ENCODE peak calls at places on chromosome 16, in ten cellular contexts. One of them, this sample, is unnamed.

GRCh38 chr16:30004424-30004776 is 6.4 kb downstream of the DOC2A start:
- DNase-seq in kidney glomerular epithelial cell: no peak
- DNase-seq in CD8-positive, alpha-beta memory T cell: no peak
- DNase-seq in cardiac septum: no peak
- DNase-seq in aorta: no peak
- DNase-seq in activated CD4-positive, alpha-beta T cell treated with anti-CD3 and anti-CD28 coated beads for 24 hours: no peak
- DNase-seq in NCI-H69: peak; percentile 41
- DNase-seq in IMR-90: no peak
- DNase-seq in heart left ventricle: no peak
- DNase-seq in fibroblast of the aortic adventitia: no peak
- DNase-seq in this sample: no peak

GRCh38 chr16:67257486-67258159 is 8.8 kb downstream of the SLC9A5 start:
- DNase-seq in fibroblast of the aortic adventitia: no peak
- DNase-seq in aorta: no peak
- DNase-seq in CD8-positive, alpha-beta memory T cell: peak; percentile 21
- DNase-seq in activated CD4-positive, alpha-beta T cell treated with anti-CD3 and anti-CD28 coated beads for 24 hours: no peak
- DNase-seq in heart left ventricle: no peak
- DNase-seq in cardiac septum: no peak
- DNase-seq in NCI-H69: no peak
- DNase-seq in kidney glomerular epithelial cell: no peak
- DNase-seq in IMR-90: no peak
- DNase-seq in this sample: no peak

GRCh38 chr16:52470601-52471000 is 76.3 kb downstream of the TOX3 start:
- DNase-seq in IMR-90: no peak
- DNase-seq in kidney glomerular epithelial cell: no peak
- DNase-seq in activated CD4-positive, alpha-beta T cell treated with anti-CD3 and anti-CD28 coated beads for 24 hours: no peak
- DNase-seq in cardiac septum: no peak
- DNase-seq in aorta: no peak
- DNase-seq in NCI-H69: peak; percentile 90
- DNase-seq in heart left ventricle: no peak
- DNase-seq in CD8-positive, alpha-beta memory T cell: no peak
- DNase-seq in fibroblast of the aortic adventitia: no peak
- DNase-seq in this sample: no peak

GRCh38 chr16:30650369-30651123 is at the start of gene PRR14:
- DNase-seq in cardiac septum: peak; percentile 100
- DNase-seq in fibroblast of the aortic adventitia: peak; percentile 100
- DNase-seq in aorta: peak; percentile 100
- DNase-seq in heart left ventricle: peak; percentile 100
- DNase-seq in IMR-90: peak; percentile 99
- DNase-seq in NCI-H69: peak; percentile 100
- DNase-seq in activated CD4-positive, alpha-beta T cell treated with anti-CD3 and anti-CD28 coated beads for 24 hours: peak; percentile 97
- DNase-seq in kidney glomerular epithelial cell: peak; percentile 99
- DNase-seq in CD8-positive, alpha-beta memory T cell: peak; percentile 99
- DNase-seq in this sample: peak; percentile 100

GRCh38 chr16:51994597-51994996 is 552.3 kb downstream of the TOX3 start:
- DNase-seq in kidney glomerular epithelial cell: peak; percentile 54
- DNase-seq in IMR-90: no peak
- DNase-seq in NCI-H69: peak; percentile 92
- DNase-seq in aorta: no peak
- DNase-seq in cardiac septum: no peak
- DNase-seq in heart left ventricle: peak; percentile 12
- DNase-seq in fibroblast of the aortic adventitia: no peak
- DNase-seq in CD8-positive, alpha-beta memory T cell: no peak
- DNase-seq in activated CD4-positive, alpha-beta T cell treated with anti-CD3 and anti-CD28 coated beads for 24 hours: no peak
- DNase-seq in this sample: no peak

GRCh38 chr16:70714526-70715112 is 28.8 kb upstream of the MTSS2 start:
- DNase-seq in cardiac septum: no peak
- DNase-seq in kidney glomerular epithelial cell: no peak
- DNase-seq in IMR-90: no peak
- DNase-seq in NCI-H69: no peak
- DNase-seq in fibroblast of the aortic adventitia: no peak
- DNase-seq in aorta: no peak
- DNase-seq in CD8-positive, alpha-beta memory T cell: no peak
- DNase-seq in activated CD4-positive, alpha-beta T cell treated with anti-CD3 and anti-CD28 coated beads for 24 hours: no peak
- DNase-seq in heart left ventricle: no peak
- DNase-seq in this sample: no peak

GRCh38 chr16:28324235-28324886 is 32.0 kb downstream of the SBK1 start:
- DNase-seq in aorta: no peak
- DNase-seq in heart left ventricle: no peak
- DNase-seq in cardiac septum: no peak
- DNase-seq in activated CD4-positive, alpha-beta T cell treated with anti-CD3 and anti-CD28 coated beads for 24 hours: no peak
- DNase-seq in NCI-H69: peak; percentile 58
- DNase-seq in fibroblast of the aortic adventitia: no peak
- DNase-seq in kidney glomerular epithelial cell: no peak
- DNase-seq in IMR-90: no peak
- DNase-seq in CD8-positive, alpha-beta memory T cell: no peak
- DNase-seq in this sample: no peak

GRCh38 chr16:85117418-85117817 is 5.1 kb upstream of the CIBAR2 start:
- DNase-seq in aorta: no peak
- DNase-seq in fibroblast of the aortic adventitia: no peak
- DNase-seq in IMR-90: no peak
- DNase-seq in cardiac septum: no peak
- DNase-seq in kidney glomerular epithelial cell: no peak
- DNase-seq in heart left ventricle: no peak
- DNase-seq in CD8-positive, alpha-beta memory T cell: no peak
- DNase-seq in activated CD4-positive, alpha-beta T cell treated with anti-CD3 and anti-CD28 coated beads for 24 hours: no peak
- DNase-seq in NCI-H69: no peak
- DNase-seq in this sample: no peak

GRCh38 chr16:57531253-57531575 is 5.2 kb downstream of the CCDC102A start:
- DNase-seq in aorta: no peak
- DNase-seq in IMR-90: no peak
- DNase-seq in kidney glomerular epithelial cell: no peak
- DNase-seq in fibroblast of the aortic adventitia: no peak
- DNase-seq in heart left ventricle: no peak
- DNase-seq in CD8-positive, alpha-beta memory T cell: no peak
- DNase-seq in cardiac septum: peak; percentile 51
- DNase-seq in activated CD4-positive, alpha-beta T cell treated with anti-CD3 and anti-CD28 coated beads for 24 hours: no peak
- DNase-seq in NCI-H69: no peak
- DNase-seq in this sample: no peak

GRCh38 chr16:53695070-53695469 is 8.6 kb downstream of the RPGRIP1L start:
- DNase-seq in IMR-90: peak; percentile 93
- DNase-seq in cardiac septum: no peak
- DNase-seq in NCI-H69: no peak
- DNase-seq in kidney glomerular epithelial cell: peak; percentile 8
- DNase-seq in fibroblast of the aortic adventitia: peak; percentile 54
- DNase-seq in heart left ventricle: no peak
- DNase-seq in aorta: no peak
- DNase-seq in activated CD4-positive, alpha-beta T cell treated with anti-CD3 and anti-CD28 coated beads for 24 hours: no peak
- DNase-seq in CD8-positive, alpha-beta memory T cell: no peak
- DNase-seq in this sample: no peak

GRCh38 chr16:69595127-69596036 is 29.6 kb downstream of the NFAT5 start:
- DNase-seq in activated CD4-positive, alpha-beta T cell treated with anti-CD3 and anti-CD28 coated beads for 24 hours: no peak
- DNase-seq in fibroblast of the aortic adventitia: peak; percentile 68
- DNase-seq in kidney glomerular epithelial cell: no peak
- DNase-seq in IMR-90: peak; percentile 76
- DNase-seq in CD8-positive, alpha-beta memory T cell: no peak
- DNase-seq in NCI-H69: no peak
- DNase-seq in aorta: no peak
- DNase-seq in heart left ventricle: no peak
- DNase-seq in cardiac septum: no peak
- DNase-seq in this sample: peak; percentile 47

GRCh38 chr16:20611350-20611902 is 35.3 kb upstream of the ACSM2B start:
- DNase-seq in kidney glomerular epithelial cell: no peak
- DNase-seq in fibroblast of the aortic adventitia: no peak
- DNase-seq in IMR-90: no peak
- DNase-seq in NCI-H69: no peak
- DNase-seq in aorta: peak; percentile 76
- DNase-seq in CD8-positive, alpha-beta memory T cell: no peak
- DNase-seq in heart left ventricle: peak; percentile 31
- DNase-seq in cardiac septum: no peak
- DNase-seq in activated CD4-positive, alpha-beta T cell treated with anti-CD3 and anti-CD28 coated beads for 24 hours: no peak
- DNase-seq in this sample: no peak

GRCh38 chr16:10992797-10993196 is 48.4 kb downstream of the CLEC16A start:
- DNase-seq in kidney glomerular epithelial cell: peak; percentile 46
- DNase-seq in cardiac septum: no peak
- DNase-seq in activated CD4-positive, alpha-beta T cell treated with anti-CD3 and anti-CD28 coated beads for 24 hours: peak; percentile 37
- DNase-seq in CD8-positive, alpha-beta memory T cell: no peak
- DNase-seq in NCI-H69: no peak
- DNase-seq in heart left ventricle: no peak
- DNase-seq in IMR-90: peak; percentile 93
- DNase-seq in fibroblast of the aortic adventitia: peak; percentile 73
- DNase-seq in aorta: no peak
- DNase-seq in this sample: peak; percentile 21

GRCh38 chr16:24944206-24944605 is 71.0 kb downstream of the ARHGAP17 start:
- DNase-seq in fibroblast of the aortic adventitia: no peak
- DNase-seq in CD8-positive, alpha-beta memory T cell: no peak
- DNase-seq in heart left ventricle: no peak
- DNase-seq in NCI-H69: no peak
- DNase-seq in IMR-90: no peak
- DNase-seq in kidney glomerular epithelial cell: no peak
- DNase-seq in activated CD4-positive, alpha-beta T cell treated with anti-CD3 and anti-CD28 coated beads for 24 hours: no peak
- DNase-seq in cardiac septum: no peak
- DNase-seq in aorta: no peak
- DNase-seq in this sample: no peak

GRCh38 chr16:31331141-31331764 is 23.7 kb upstream of the ITGAX start:
- DNase-seq in aorta: no peak
- DNase-seq in IMR-90: no peak
- DNase-seq in fibroblast of the aortic adventitia: no peak
- DNase-seq in activated CD4-positive, alpha-beta T cell treated with anti-CD3 and anti-CD28 coated beads for 24 hours: no peak
- DNase-seq in cardiac septum: no peak
- DNase-seq in heart left ventricle: no peak
- DNase-seq in kidney glomerular epithelial cell: no peak
- DNase-seq in NCI-H69: no peak
- DNase-seq in CD8-positive, alpha-beta memory T cell: peak; percentile 65
- DNase-seq in this sample: no peak

GRCh38 chr16:70747703-70748631 is 53.0 kb downstream of the VAC14 start:
- DNase-seq in cardiac septum: no peak
- DNase-seq in NCI-H69: no peak
- DNase-seq in CD8-positive, alpha-beta memory T cell: no peak
- DNase-seq in aorta: no peak
- DNase-seq in IMR-90: peak; percentile 16
- DNase-seq in fibroblast of the aortic adventitia: no peak
- DNase-seq in kidney glomerular epithelial cell: peak; percentile 85
- DNase-seq in activated CD4-positive, alpha-beta T cell treated with anti-CD3 and anti-CD28 coated beads for 24 hours: no peak
- DNase-seq in heart left ventricle: no peak
- DNase-seq in this sample: no peak

GRCh38 chr16:89544113-89544512 is 16.4 kb upstream of the RPL13 start:
- DNase-seq in kidney glomerular epithelial cell: no peak
- DNase-seq in activated CD4-positive, alpha-beta T cell treated with anti-CD3 and anti-CD28 coated beads for 24 hours: no peak
- DNase-seq in NCI-H69: no peak
- DNase-seq in IMR-90: no peak
- DNase-seq in fibroblast of the aortic adventitia: no peak
- DNase-seq in cardiac septum: no peak
- DNase-seq in CD8-positive, alpha-beta memory T cell: no peak
- DNase-seq in heart left ventricle: no peak
- DNase-seq in aorta: no peak
- DNase-seq in this sample: no peak

GRCh38 chr16:81442220-81442908 is 2.2 kb upstream of the CMIP start:
- DNase-seq in CD8-positive, alpha-beta memory T cell: peak; percentile 63
- DNase-seq in activated CD4-positive, alpha-beta T cell treated with anti-CD3 and anti-CD28 coated beads for 24 hours: no peak
- DNase-seq in aorta: no peak
- DNase-seq in cardiac septum: no peak
- DNase-seq in kidney glomerular epithelial cell: no peak
- DNase-seq in fibroblast of the aortic adventitia: no peak
- DNase-seq in heart left ventricle: no peak
- DNase-seq in NCI-H69: no peak
- DNase-seq in IMR-90: no peak
- DNase-seq in this sample: no peak

GRCh38 chr16:30980434-30980833 is 4.6 kb upstream of the HSD3B7 start:
- DNase-seq in kidney glomerular epithelial cell: no peak
- DNase-seq in fibroblast of the aortic adventitia: no peak
- DNase-seq in aorta: no peak
- DNase-seq in CD8-positive, alpha-beta memory T cell: no peak
- DNase-seq in heart left ventricle: no peak
- DNase-seq in NCI-H69: no peak
- DNase-seq in activated CD4-positive, alpha-beta T cell treated with anti-CD3 and anti-CD28 coated beads for 24 hours: no peak
- DNase-seq in IMR-90: no peak
- DNase-seq in cardiac septum: no peak
- DNase-seq in this sample: no peak

GRCh38 chr16:66898207-66898606 is 17.9 kb downstream of the PDP2 start:
- DNase-seq in kidney glomerular epithelial cell: peak; percentile 66
- DNase-seq in heart left ventricle: peak; percentile 50
- DNase-seq in cardiac septum: no peak
- DNase-seq in activated CD4-positive, alpha-beta T cell treated with anti-CD3 and anti-CD28 coated beads for 24 hours: no peak
- DNase-seq in fibroblast of the aortic adventitia: peak; percentile 78
- DNase-seq in CD8-positive, alpha-beta memory T cell: no peak
- DNase-seq in NCI-H69: no peak
- DNase-seq in aorta: peak; percentile 87
- DNase-seq in IMR-90: peak; percentile 77
- DNase-seq in this sample: no peak

GRCh38 chr16:30092373-30093010 is 768 bp upstream of the TBX6 start:
- DNase-seq in kidney glomerular epithelial cell: no peak
- DNase-seq in IMR-90: peak; percentile 27
- DNase-seq in CD8-positive, alpha-beta memory T cell: peak; percentile 71
- DNase-seq in fibroblast of the aortic adventitia: peak; percentile 58
- DNase-seq in NCI-H69: peak; percentile 94
- DNase-seq in activated CD4-positive, alpha-beta T cell treated with anti-CD3 and anti-CD28 coated beads for 24 hours: peak; percentile 67
- DNase-seq in aorta: peak; percentile 92
- DNase-seq in heart left ventricle: peak; percentile 84
- DNase-seq in cardiac septum: peak; percentile 91
- DNase-seq in this sample: peak; percentile 94

GRCh38 chr16:59593256-59593655 is 859.1 kb upstream of the GOT2 start:
- DNase-seq in fibroblast of the aortic adventitia: peak; percentile 36
- DNase-seq in CD8-positive, alpha-beta memory T cell: no peak
- DNase-seq in aorta: no peak
- DNase-seq in activated CD4-positive, alpha-beta T cell treated with anti-CD3 and anti-CD28 coated beads for 24 hours: no peak
- DNase-seq in heart left ventricle: no peak
- DNase-seq in kidney glomerular epithelial cell: no peak
- DNase-seq in NCI-H69: no peak
- DNase-seq in cardiac septum: no peak
- DNase-seq in IMR-90: peak; percentile 86
- DNase-seq in this sample: no peak

GRCh38 chr16:56424404-56424765 is 960 bp downstream of the AMFR start:
- DNase-seq in CD8-positive, alpha-beta memory T cell: no peak
- DNase-seq in NCI-H69: peak; percentile 12
- DNase-seq in IMR-90: no peak
- DNase-seq in fibroblast of the aortic adventitia: peak; percentile 23
- DNase-seq in kidney glomerular epithelial cell: no peak
- DNase-seq in heart left ventricle: no peak
- DNase-seq in cardiac septum: no peak
- DNase-seq in activated CD4-positive, alpha-beta T cell treated with anti-CD3 and anti-CD28 coated beads for 24 hours: no peak
- DNase-seq in aorta: no peak
- DNase-seq in this sample: peak; percentile 28

GRCh38 chr16:8110572-8111514 is 479.5 kb downstream of the TMEM114 start:
- DNase-seq in aorta: no peak
- DNase-seq in NCI-H69: no peak
- DNase-seq in CD8-positive, alpha-beta memory T cell: no peak
- DNase-seq in heart left ventricle: no peak
- DNase-seq in fibroblast of the aortic adventitia: no peak
- DNase-seq in activated CD4-positive, alpha-beta T cell treated with anti-CD3 and anti-CD28 coated beads for 24 hours: no peak
- DNase-seq in cardiac septum: no peak
- DNase-seq in IMR-90: no peak
- DNase-seq in kidney glomerular epithelial cell: no peak
- DNase-seq in this sample: no peak

GRCh38 chr16:5560084-5560483 is 462.5 kb upstream of the EEF2KMT start:
- DNase-seq in cardiac septum: no peak
- DNase-seq in NCI-H69: no peak
- DNase-seq in aorta: no peak
- DNase-seq in fibroblast of the aortic adventitia: no peak
- DNase-seq in activated CD4-positive, alpha-beta T cell treated with anti-CD3 and anti-CD28 coated beads for 24 hours: no peak
- DNase-seq in kidney glomerular epithelial cell: no peak
- DNase-seq in CD8-positive, alpha-beta memory T cell: no peak
- DNase-seq in IMR-90: no peak
- DNase-seq in heart left ventricle: no peak
- DNase-seq in this sample: no peak

GRCh38 chr16:10983175-10983558 is 38.8 kb downstream of the CLEC16A start:
- DNase-seq in fibroblast of the aortic adventitia: no peak
- DNase-seq in cardiac septum: no peak
- DNase-seq in NCI-H69: peak; percentile 25
- DNase-seq in kidney glomerular epithelial cell: no peak
- DNase-seq in IMR-90: no peak
- DNase-seq in heart left ventricle: no peak
- DNase-seq in activated CD4-positive, alpha-beta T cell treated with anti-CD3 and anti-CD28 coated beads for 24 hours: no peak
- DNase-seq in CD8-positive, alpha-beta memory T cell: no peak
- DNase-seq in aorta: no peak
- DNase-seq in this sample: no peak

GRCh38 chr16:47413041-47413440 is 47.8 kb downstream of the ITFG1 start:
- DNase-seq in kidney glomerular epithelial cell: no peak
- DNase-seq in aorta: no peak
- DNase-seq in IMR-90: no peak
- DNase-seq in heart left ventricle: no peak
- DNase-seq in activated CD4-positive, alpha-beta T cell treated with anti-CD3 and anti-CD28 coated beads for 24 hours: no peak
- DNase-seq in NCI-H69: no peak
- DNase-seq in cardiac septum: no peak
- DNase-seq in CD8-positive, alpha-beta memory T cell: no peak
- DNase-seq in fibroblast of the aortic adventitia: no peak
- DNase-seq in this sample: no peak

GRCh38 chr16:88914750-88915368 is 48.4 kb upstream of the PABPN1L start:
- DNase-seq in heart left ventricle: no peak
- DNase-seq in fibroblast of the aortic adventitia: peak; percentile 79
- DNase-seq in kidney glomerular epithelial cell: no peak
- DNase-seq in activated CD4-positive, alpha-beta T cell treated with anti-CD3 and anti-CD28 coated beads for 24 hours: no peak
- DNase-seq in cardiac septum: no peak
- DNase-seq in aorta: no peak
- DNase-seq in NCI-H69: peak; percentile 38
- DNase-seq in CD8-positive, alpha-beta memory T cell: no peak
- DNase-seq in IMR-90: peak; percentile 25
- DNase-seq in this sample: no peak

This sample was measured in endothelial cell of umbilical vein.